ENCODE peak calls at places on chromosome 16, in six cellular contexts. B is heart right ventricle, N is left ventricle myocardium inferior, J is prostate gland, G is cardiac muscle cell, I is IMR-90. R is an unnamed sample.

GRCh38 chr16:19898924-19899604 is 14.4 kb upstream of the GPRC5B start:
- DNase-seq in B (no peak), N (no peak), J (peak), G (peak), I (peak), R (peak)

GRCh38 chr16:11796227-11797165 is 562 bp downstream of the ZC3H7A start:
- DNase-seq in B (peak), N (peak), J (peak), G (peak), I (peak), R (no peak)

GRCh38 chr16:57098188-57098841 is 5.9 kb downstream of the CPNE2 start:
- DNase-seq in B (no peak), N (no peak), J (no peak), G (no peak), I (no peak), R (no peak)

GRCh38 chr16:85327731-85328664 is 215.7 kb upstream of the CIBAR2 start:
- DNase-seq in B (no peak), N (no peak), J (no peak), G (peak), I (no peak), R (no peak)

GRCh38 chr16:66996324-66996982 is 8.1 kb downstream of the CES4A start:
- DNase-seq in B (no peak), N (peak), J (peak), G (peak), I (peak), R (no peak)

GRCh38 chr16:84279871-84280270 is 14.8 kb upstream of the WFDC1 start:
- DNase-seq in B (no peak), N (no peak), J (no peak), G (no peak), I (no peak), R (no peak)

GRCh38 chr16:2039286-2040030 is 8.2 kb downstream of the NTHL1 start:
- DNase-seq in B (peak), N (peak), J (peak), G (peak), I (peak), R (no peak)

GRCh38 chr16:86680137-86680536 is 101.8 kb downstream of the FOXL1 start:
- DNase-seq in B (no peak), N (peak), J (no peak), G (peak), I (peak), R (no peak)

GRCh38 chr16:85767569-85767968 is 16.7 kb upstream of the C16orf74 start:
- DNase-seq in B (no peak), N (no peak), J (no peak), G (peak), I (peak), R (no peak)

GRCh38 chr16:14007460-14007859 is 63.7 kb upstream of the MRTFB start:
- DNase-seq in B (no peak), N (no peak), J (no peak), G (peak), I (peak), R (peak)

GRCh38 chr16:75246504-75247205 is 4.8 kb downstream of the BCAR1 start:
- DNase-seq in B (no peak), N (no peak), J (no peak), G (peak), I (peak), R (no peak)

GRCh38 chr16:13307255-13307654 is 405.9 kb downstream of the SHISA9 start:
- DNase-seq in B (no peak), N (no peak), J (no peak), G (no peak), I (no peak), R (no peak)

GRCh38 chr16:84764970-84765369 is 54.8 kb upstream of the CRISPLD2 start:
- DNase-seq in B (no peak), N (no peak), J (no peak), G (no peak), I (peak), R (no peak)

GRCh38 chr16:28259781-28260150 is 32.6 kb upstream of the SBK1 start:
- DNase-seq in B (no peak), N (no peak), J (no peak), G (no peak), I (no peak), R (no peak)

GRCh38 chr16:30896203-30896889 is at the start of gene CTF1:
- DNase-seq in B (peak), N (peak), J (peak), G (peak), I (peak), R (no peak)

GRCh38 chr16:24036038-24036543 is 200.3 kb downstream of the PRKCB start:
- DNase-seq in B (no peak), N (no peak), J (no peak), G (no peak), I (no peak), R (no peak)
- H3K4me3 ChIP-seq in B (no peak), N (no peak), J (no peak), G (no peak), I (no peak), R (no peak)

GRCh38 chr16:50593410-50594139 is 45.4 kb downstream of the NKD1 start:
- DNase-seq in B (no peak), N (no peak), J (no peak), G (peak), I (no peak), R (no peak)
- TF ChIP-seq CTCF in B (peak), N (peak), J (no peak), G (peak), I (peak), R (no peak)

GRCh38 chr16:81923296-81923695 is 88.0 kb downstream of the SDR42E1 start:
- DNase-seq in B (no peak), N (no peak), J (no peak), G (no peak), I (no peak), R (no peak)
- H3K4me3 ChIP-seq in B (no peak), N (no peak), J (no peak), G (no peak), I (no peak), R (no peak)

GRCh38 chr16:35690413-35690812 is 2231.0 kb downstream of the TP53TG3F start:
- DNase-seq in B (no peak), N (no peak), J (no peak), G (no peak), I (no peak), R (no peak)
- TF ChIP-seq CTCF in B (no peak), N (no peak), J (no peak), G (no peak), I (no peak), R (no peak)

GRCh38 chr16:55657616-55658015 is 1.8 kb downstream of the SLC6A2 start:
- DNase-seq in B (no peak), N (no peak), J (no peak), G (no peak), I (no peak), R (no peak)

GRCh38 chr16:55655709-55656694 is at the start of gene SLC6A2:
- DNase-seq in B (peak), N (peak), J (peak), G (no peak), I (no peak), R (no peak)

GRCh38 chr16:55653106-55653505 is 2.7 kb upstream of the SLC6A2 start:
- DNase-seq in B (no peak), N (no peak), J (no peak), G (no peak), I (no peak), R (no peak)

GRCh38 chr16:55656695-55657092 is 906 bp downstream of the SLC6A2 start:
- DNase-seq in B (no peak), N (no peak), J (no peak), G (no peak), I (no peak), R (no peak)

DNA sequence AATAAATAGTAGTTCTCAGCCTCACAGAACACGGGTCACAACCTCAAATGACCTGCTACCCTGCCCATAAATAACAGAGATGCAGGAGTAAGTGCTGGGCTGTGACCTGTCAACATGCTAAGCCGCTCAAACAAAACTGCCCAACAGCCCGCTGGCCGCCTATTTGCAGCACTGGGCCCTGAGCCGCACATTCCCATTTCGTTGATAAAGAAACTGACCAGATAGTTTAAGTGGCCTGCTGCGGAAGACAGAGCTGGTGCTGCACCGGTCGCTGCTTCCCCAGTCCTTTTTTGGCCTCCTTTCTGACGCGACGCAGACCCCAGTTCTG is 443 bp upstream of the SLC6A2 start:
- DNase-seq in B (no peak), N (no peak), J (no peak), G (no peak), I (no peak), R (no peak)
- H3K4me3 ChIP-seq in B (peak), N (peak), J (peak), G (no peak), I (no peak), R (no peak)

GRCh38 chr16:87958632-87959031 is 7.4 kb downstream of the BANP start:
- DNase-seq in B (no peak), N (no peak), J (no peak), G (no peak), I (no peak), R (no peak)

GRCh38 chr16:87955302-87956168 is 4.3 kb downstream of the BANP start:
- DNase-seq in B (no peak), N (no peak), J (no peak), G (no peak), I (peak), R (no peak)

GRCh38 chr16:87957296-87958069 is 6.2 kb downstream of the BANP start:
- DNase-seq in B (no peak), N (no peak), J (no peak), G (no peak), I (no peak), R (no peak)

GRCh38 chr16:87956169-87956770 is 5.0 kb downstream of the BANP start:
- DNase-seq in B (no peak), N (peak), J (no peak), G (peak), I (peak), R (peak)

DNA sequence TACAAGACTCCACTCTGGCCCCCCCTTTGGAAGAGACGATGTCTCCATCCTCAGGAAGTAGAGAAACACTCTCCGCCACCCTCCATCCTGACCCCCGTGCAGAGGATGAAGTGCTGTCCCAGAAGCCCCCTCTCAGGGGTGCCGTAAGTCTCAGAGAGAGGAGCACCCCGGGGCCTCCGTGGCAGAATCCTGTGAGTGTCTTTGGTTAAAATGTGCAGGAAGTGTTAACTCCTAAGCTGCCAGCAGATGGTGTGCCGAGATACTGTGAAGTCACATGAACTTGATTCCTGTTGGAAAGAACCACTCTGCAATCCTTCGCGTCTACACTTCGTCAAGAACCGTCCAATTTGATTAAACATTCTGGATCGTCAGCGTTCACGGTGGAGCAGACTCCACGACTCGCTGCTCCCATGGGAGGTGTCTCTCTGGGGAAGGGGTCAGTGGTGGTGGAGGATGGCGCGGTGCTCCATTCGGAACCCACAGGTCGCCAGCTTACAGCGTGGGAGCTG is 5.6 kb downstream of the BANP start:
- DNase-seq in B (no peak), N (no peak), J (no peak), G (peak), I (peak), R (peak)
- TF ChIP-seq CTCF in B (peak), N (peak), J (no peak), G (peak), I (peak), R (peak)

DNA sequence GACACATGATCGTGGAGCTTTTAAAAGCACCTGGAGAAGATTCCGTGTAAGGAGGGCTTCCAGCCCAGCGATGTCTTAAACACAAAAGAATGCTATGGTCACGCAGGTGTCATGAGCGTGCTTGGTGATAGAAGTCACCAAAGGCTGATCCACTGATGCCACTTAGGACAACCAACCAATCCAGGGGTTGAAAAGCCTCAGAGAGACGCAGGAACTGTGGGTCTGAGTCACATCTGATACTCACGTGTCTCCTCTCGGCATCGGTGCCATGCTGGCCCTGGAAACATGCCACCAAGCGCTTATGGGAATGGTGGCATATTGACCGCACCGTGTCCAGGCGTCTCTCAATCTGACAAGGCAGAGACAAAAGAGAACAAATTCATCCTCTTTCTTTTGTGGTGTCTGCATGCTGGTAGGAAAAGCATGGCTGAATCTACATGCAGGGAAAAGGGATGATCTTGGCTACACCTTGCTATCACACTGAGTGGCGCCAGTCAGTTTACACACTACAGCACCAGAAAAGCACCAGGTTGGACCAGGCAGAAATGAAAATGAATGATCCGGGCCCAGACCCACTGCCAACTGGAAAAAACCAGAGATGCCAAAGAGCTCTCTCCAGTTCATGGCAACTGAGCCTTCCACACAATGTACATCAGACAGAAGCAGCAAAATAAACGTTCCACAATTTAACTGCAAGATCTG is 38.0 kb downstream of the ARHGAP17 start:
- DNase-seq in B (no peak), N (no peak), J (no peak), G (no peak), I (no peak), R (no peak)
- H3K4me3 ChIP-seq in B (no peak), N (no peak), J (no peak), G (no peak), I (no peak), R (no peak)

R was measured in GM12864.